ENCODE peak calls at places on chromosomes 12 and 14, in eight cellular contexts. D is HepG2; N is CD8-positive, alpha-beta T cell; A is tibial artery; Y is lung; E is stomach; Z is dorsolateral prefrontal cortex; C is left ventricle myocardium inferior. O is an unnamed sample. For H3K27me3, the result is how much of the 10 kb centered on the place peaks cover.

GRCh38 chr14:57058319-57058718 is 210.4 kb downstream of the EXOC5 start:
- DNase-seq in A (no peak), E (no peak), Z (no peak), C (no peak), D (no peak), N (no peak), Y (no peak), O (no peak)

GRCh38 chr14:78083837-78084236 is 86.3 kb upstream of the NRXN3 start:
- DNase-seq in Z (no peak), A (no peak), C (no peak), D (no peak), Y (no peak), N (no peak), E (no peak), O (no peak)

GRCh38 chr12:118164798-118165486 is 29.0 kb downstream of the PEBP1 start:
- DNase-seq in A (no peak), C (no peak), N (no peak), D (peak), Y (peak), Z (peak), E (no peak), O (peak)

GRCh38 chr14:83425138-83425537 is 1891.5 kb upstream of the SEL1L start:
- DNase-seq in Y (no peak), A (no peak), C (no peak), N (no peak), E (no peak), D (no peak), Z (no peak), O (no peak)

GRCh38 chr12:48883305-48884171 is 17.9 kb upstream of the RND1 start:
- DNase-seq in N (no peak), A (no peak), Y (no peak), Z (peak), E (peak), C (no peak), D (peak), O (peak)

GRCh38 chr14:90597961-90598360 is 201.1 kb downstream of the CALM1 start:
- DNase-seq in D (no peak), C (no peak), E (no peak), Y (no peak), N (no peak), Z (no peak), A (no peak), O (no peak)

GRCh38 chr14:70645892-70646291 is 4.2 kb downstream of the TTC9 start:
- DNase-seq in N (no peak), A (no peak), Y (no peak), C (no peak), D (no peak), Z (no peak), E (no peak), O (no peak)

GRCh38 chr12:114339626-114340025 is 66.3 kb downstream of the TBX5 start:
- DNase-seq in C (no peak), Y (no peak), E (no peak), D (no peak), A (no peak), Z (no peak), N (no peak), O (no peak)

GRCh38 chr12:92158711-92159534 is 13.3 kb upstream of the BTG1 start:
- DNase-seq in Y (no peak), Z (no peak), C (no peak), N (no peak), E (no peak), A (no peak), D (no peak), O (no peak)

GRCh38 chr12:29547151-29547561 is 49.7 kb upstream of the OVCH1 start:
- DNase-seq in E (no peak), D (no peak), Z (no peak), Y (no peak), N (no peak), A (no peak), C (no peak), O (no peak)

GRCh38 chr12:29346764-29347421 is 34.1 kb downstream of the ERGIC2 start:
- DNase-seq in Z (no peak), N (no peak), A (no peak), D (no peak), C (no peak), E (no peak), Y (no peak), O (no peak)

GRCh38 chr12:75592638-75593335 is 81.4 kb upstream of the KRR1 start:
- DNase-seq in Y (no peak), A (no peak), E (no peak), N (no peak), Z (no peak), C (no peak), D (peak), O (no peak)

GRCh38 chr12:20716037-20716436 is 20.9 kb downstream of the SLCO1C1 start:
- DNase-seq in C (no peak), Z (no peak), A (no peak), D (no peak), E (no peak), Y (no peak), N (no peak), O (peak)

GRCh38 chr12:5840900-5841299 is 104.2 kb downstream of the ANO2 start:
- DNase-seq in C (no peak), N (no peak), Z (no peak), Y (no peak), A (no peak), E (no peak), D (no peak), O (no peak)

GRCh38 chr12:104507672-104508071 is 50.9 kb downstream of the CHST11 start:
- DNase-seq in C (no peak), D (no peak), Z (no peak), A (no peak), E (no peak), Y (no peak), N (no peak), O (no peak)

GRCh38 chr12:85733441-85733840 is 102.8 kb downstream of the RASSF9 start:
- DNase-seq in E (no peak), N (no peak), A (no peak), Y (no peak), C (no peak), D (no peak), Z (no peak), O (no peak)

GRCh38 chr12:46546634-46547273 is 174.2 kb upstream of the SLC38A2 start:
- DNase-seq in Z (no peak), A (no peak), Y (no peak), E (no peak), N (no peak), D (no peak), C (no peak), O (no peak)

GRCh38 chr14:64509036-64509435 is 4.5 kb downstream of the ZBTB1 start:
- DNase-seq in D (peak), E (no peak), C (no peak), A (no peak), N (no peak), Z (no peak), Y (no peak), O (peak)

GRCh38 chr14:57657487-57657886 is 163.8 kb upstream of the CCDC198 start:
- DNase-seq in N (no peak), E (no peak), Z (no peak), Y (no peak), D (no peak), C (no peak), A (no peak), O (no peak)

GRCh38 chr14:88386395-88386794 is 938 bp downstream of the SPATA7 start:
- DNase-seq in Y (no peak), E (no peak), C (no peak), D (no peak), A (no peak), Z (no peak), N (no peak), O (no peak)

GRCh38 chr14:23056257-23056955 is 914 bp downstream of the CDH24 start:
- DNase-seq in Y (peak), N (peak), D (peak), C (peak), Z (peak), E (peak), A (peak), O (peak)

GRCh38 chr14:55129086-55129427 is at the start of gene LGALS3:
- DNase-seq in A (peak), Z (no peak), D (no peak), E (peak), Y (peak), C (peak), N (peak), O (peak)

GRCh38 chr12:50621435-50622304 is 116.9 kb downstream of the DIP2B start:
- DNase-seq in N (no peak), Z (no peak), C (no peak), E (no peak), A (no peak), Y (no peak), D (no peak), O (no peak)

GRCh38 chr14:37580146-37580545 is 14.9 kb downstream of the FOXA1 start:
- DNase-seq in C (no peak), D (no peak), A (no peak), E (no peak), Z (no peak), Y (no peak), N (no peak), O (no peak)

GRCh38 chr12:69027411-69027811 is 94.4 kb upstream of the CPM start:
- DNase-seq in E (no peak), N (no peak), C (no peak), D (no peak), A (no peak), Z (no peak), Y (no peak), O (no peak)

GRCh38 chr12:34214011-34214410 is 191.7 kb downstream of the ALG10 start:
- DNase-seq in D (no peak), N (no peak), Z (no peak), A (no peak), E (no peak), C (no peak), Y (no peak), O (no peak)

GRCh38 chr12:122051231-122051876 is 27.2 kb upstream of the MLXIP start:
- DNase-seq in Z (no peak), A (peak), E (no peak), C (peak), N (no peak), Y (no peak), D (peak), O (no peak)

GRCh38 chr12:111100554-111100953 is 180.2 kb upstream of the MYL2 start:
- DNase-seq in A (no peak), E (no peak), N (no peak), Y (no peak), C (no peak), Z (no peak), D (no peak), O (no peak)

GRCh38 chr12:111101003-111101402 is 180.6 kb upstream of the MYL2 start:
- DNase-seq in C (no peak), A (no peak), N (no peak), D (no peak), Z (no peak), Y (no peak), E (no peak), O (no peak)

GRCh38 chr12:111102062-111102735 is 181.8 kb upstream of the MYL2 start:
- DNase-seq in Z (peak), D (no peak), N (no peak), E (no peak), Y (no peak), C (no peak), A (no peak), O (no peak)

GRCh38 chr12:111100003-111100402 is 179.6 kb upstream of the MYL2 start:
- DNase-seq in D (no peak), Z (no peak), C (no peak), N (no peak), Y (no peak), A (no peak), E (no peak), O (no peak)

GRCh38 chr12:111099186-111099585 is 178.8 kb upstream of the MYL2 start:
- DNase-seq in A (no peak), Z (no peak), E (no peak), N (no peak), Y (no peak), D (no peak), C (no peak), O (no peak)
- H3K27me3 ChIP-seq in A (under half), Z (under half), E (under half), N (under half), Y (under half), D (under half), C (half or more), O (under half)

GRCh38 chr12:47717443-47718193 is 7.7 kb downstream of the ENDOU start:
- DNase-seq in A (peak), Z (peak), Y (peak), E (peak), C (peak), D (peak), N (peak), O (no peak)
- TF ChIP-seq CTCF in A (peak), Z (peak), Y (peak), E (peak), C (peak), D (peak), N (peak), O (peak)

GRCh38 chr14:99717682-99718013 is 33.5 kb downstream of the CYP46A1 start:
- DNase-seq in Y (peak), E (no peak), N (no peak), Z (no peak), C (no peak), A (no peak), D (no peak), O (no peak)

GRCh38 chr14:99716091-99716849 is 32.2 kb downstream of the CYP46A1 start:
- DNase-seq in Z (no peak), D (no peak), A (no peak), E (no peak), Y (peak), C (no peak), N (peak), O (no peak)

GRCh38 chr14:99715266-99716000 is 31.3 kb downstream of the CYP46A1 start:
- DNase-seq in C (no peak), Z (no peak), E (no peak), A (no peak), N (no peak), Y (no peak), D (no peak), O (no peak)

GRCh38 chr14:99718031-99718810 is 34.1 kb downstream of the CYP46A1 start:
- DNase-seq in Y (peak), D (no peak), A (no peak), N (peak), E (no peak), Z (no peak), C (no peak), O (no peak)

GRCh38 chr14:99716850-99717681 is 33.0 kb downstream of the CYP46A1 start:
- DNase-seq in C (no peak), E (no peak), D (no peak), Y (peak), N (peak), A (no peak), Z (no peak), O (no peak)
- H3K4me3 ChIP-seq in C (no peak), E (no peak), D (no peak), Y (no peak), N (no peak), A (no peak), Z (no peak), O (no peak)

GRCh38 chr14:81446279-81447007 is 46.3 kb upstream of the STON2 start:
- DNase-seq in D (no peak), Z (no peak), E (no peak), C (no peak), N (no peak), Y (no peak), A (no peak), O (no peak)
- H3K27me3 ChIP-seq in D (under half), Z (under half), E (under half), C (half or more), N (under half), Y (under half), A (under half), O (under half)

DNA sequence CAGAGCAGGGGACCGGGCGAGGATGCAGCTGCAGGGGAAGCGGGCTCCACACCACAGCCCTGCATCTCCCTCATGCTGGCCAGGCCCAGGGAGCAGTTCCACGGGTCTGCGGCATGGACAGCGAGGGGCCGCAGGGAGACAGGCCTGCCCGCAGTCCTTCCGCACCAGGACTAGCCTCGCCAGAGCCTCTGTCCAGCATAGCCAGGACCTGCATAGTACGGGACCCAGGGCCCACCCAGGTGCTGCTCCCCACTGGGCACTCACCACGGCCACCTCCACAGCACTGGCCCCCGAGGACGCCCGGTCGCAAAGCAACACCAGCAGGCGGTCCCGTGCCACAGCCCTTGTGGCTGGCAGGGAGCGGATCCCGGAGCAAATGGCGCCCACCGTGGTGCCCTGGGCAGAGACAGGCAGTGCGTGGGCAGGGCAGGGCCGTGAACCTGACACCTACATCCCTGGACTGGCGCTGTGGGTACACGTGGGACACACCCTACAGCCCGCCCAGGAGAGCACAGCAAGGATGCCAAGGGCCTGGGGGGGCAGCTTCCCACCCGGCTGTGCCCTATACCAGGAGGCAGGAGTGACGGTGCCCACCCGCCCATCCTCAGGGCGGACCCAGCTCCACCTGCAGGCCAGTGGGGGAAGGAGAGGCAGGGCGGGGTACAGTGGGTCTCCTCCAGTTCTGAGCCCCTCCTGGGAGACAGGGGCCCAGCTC is 23.8 kb downstream of the JAG2 start:
- DNase-seq in A (peak), N (no peak), Z (no peak), Y (no peak), C (peak), D (no peak), E (no peak), O (no peak)
- TF ChIP-seq CTCF in A (no peak), N (no peak), Z (no peak), Y (no peak), C (no peak), D (peak), E (no peak), O (no peak)

DNA sequence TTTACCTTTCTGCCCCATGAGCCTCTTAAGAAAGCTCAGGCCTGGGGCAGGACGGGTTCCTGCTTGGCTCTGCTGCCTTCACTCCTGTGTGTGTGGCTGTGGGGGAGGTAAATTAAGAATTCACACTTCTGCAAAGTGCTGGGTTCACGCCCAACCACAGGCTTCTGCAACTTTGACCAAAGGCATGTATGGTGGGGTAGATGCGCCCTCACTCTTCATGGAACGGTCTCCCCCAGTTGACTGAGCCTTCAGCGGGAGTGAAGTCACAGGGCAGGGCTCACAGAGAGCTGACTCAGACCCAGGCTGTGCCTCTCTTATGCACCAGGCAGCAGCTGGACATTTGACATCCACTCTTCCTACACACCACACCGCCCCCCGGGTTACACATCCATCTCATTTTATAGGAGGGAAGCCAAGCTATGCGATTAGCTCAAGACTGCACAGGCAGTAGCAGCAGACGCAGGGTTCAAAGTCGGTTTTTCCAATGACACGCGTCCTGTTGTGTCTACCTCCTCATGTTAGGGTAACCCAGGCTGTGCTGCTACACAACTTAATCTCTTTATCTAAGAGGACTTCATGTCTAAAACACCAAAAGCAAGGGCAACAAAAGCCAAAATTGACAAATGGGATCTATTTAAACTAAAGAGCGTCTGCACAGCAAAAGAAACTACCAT is 15.4 kb upstream of the BCL11B start:
- DNase-seq in D (no peak), A (no peak), C (no peak), Z (no peak), N (peak), Y (no peak), E (no peak), O (no peak)
- H3K4me3 ChIP-seq in D (no peak), A (no peak), C (no peak), Z (no peak), N (no peak), Y (no peak), E (peak), O (no peak)

GRCh38 chr12:57216014-57216891 is at the start of gene NXPH4:
- DNase-seq in C (peak), Y (no peak), Z (no peak), E (peak), A (no peak), N (peak), D (no peak), O (peak)
- H3K27me3 ChIP-seq in C (half or more), Y (under half), Z (half or more), E (under half), A (under half), N (half or more), D (half or more), O (under half)

O was measured in Caco-2.